ENCODE peak calls at places on chromosome 19, in five cellular contexts. E, C, D, W and N are unnamed samples.

GRCh38 chr19:34189917-34190425 is 17.7 kb downstream of the LSM14A start:
- DNase-seq in E (no peak), C (no peak), D (no peak), W (no peak), N (no peak)

GRCh38 chr19:2455481-2456300 is 1.1 kb downstream of the LMNB2 start:
- DNase-seq in W (no peak), D (no peak), E (no peak), C (no peak), N (peak; percentile 49)

GRCh38 chr19:792361-792885 is 4.8 kb upstream of the PTBP1 start:
- DNase-seq in C (no peak), D (no peak), W (no peak), E (no peak), N (no peak)

GRCh38 chr19:1113986-1114483 is 10.2 kb downstream of the GPX4 start:
- DNase-seq in D (no peak), E (no peak), W (no peak), C (no peak), N (no peak)

GRCh38 chr19:35107541-35107939 is 8.1 kb upstream of the FXYD3 start:
- DNase-seq in C (no peak), E (peak; percentile 78), D (no peak), W (peak; percentile 80), N (peak; percentile 72)

GRCh38 chr19:30332445-30333234 is 39.5 kb upstream of the ZNF536 start:
- DNase-seq in D (no peak), C (no peak), W (no peak), E (no peak), N (no peak)

GRCh38 chr19:48635966-48636858 is 967 bp downstream of the DBP start:
- DNase-seq in D (no peak), E (no peak), C (no peak), W (peak; percentile 78), N (no peak)

GRCh38 chr19:13717194-13717643 is 47.1 kb upstream of the MRI1 start:
- DNase-seq in W (no peak), E (no peak), C (no peak), D (no peak), N (no peak)

GRCh38 chr19:34734601-34735103 is 609 bp downstream of the ZNF181 start:
- DNase-seq in C (no peak), D (no peak), E (no peak), W (no peak), N (no peak)

GRCh38 chr19:17346109-17346671 is 8.8 kb downstream of the GTPBP3 start:
- DNase-seq in C (peak; percentile 62), W (peak; percentile 83), D (no peak), E (peak; percentile 75), N (peak; percentile 82)

DNA sequence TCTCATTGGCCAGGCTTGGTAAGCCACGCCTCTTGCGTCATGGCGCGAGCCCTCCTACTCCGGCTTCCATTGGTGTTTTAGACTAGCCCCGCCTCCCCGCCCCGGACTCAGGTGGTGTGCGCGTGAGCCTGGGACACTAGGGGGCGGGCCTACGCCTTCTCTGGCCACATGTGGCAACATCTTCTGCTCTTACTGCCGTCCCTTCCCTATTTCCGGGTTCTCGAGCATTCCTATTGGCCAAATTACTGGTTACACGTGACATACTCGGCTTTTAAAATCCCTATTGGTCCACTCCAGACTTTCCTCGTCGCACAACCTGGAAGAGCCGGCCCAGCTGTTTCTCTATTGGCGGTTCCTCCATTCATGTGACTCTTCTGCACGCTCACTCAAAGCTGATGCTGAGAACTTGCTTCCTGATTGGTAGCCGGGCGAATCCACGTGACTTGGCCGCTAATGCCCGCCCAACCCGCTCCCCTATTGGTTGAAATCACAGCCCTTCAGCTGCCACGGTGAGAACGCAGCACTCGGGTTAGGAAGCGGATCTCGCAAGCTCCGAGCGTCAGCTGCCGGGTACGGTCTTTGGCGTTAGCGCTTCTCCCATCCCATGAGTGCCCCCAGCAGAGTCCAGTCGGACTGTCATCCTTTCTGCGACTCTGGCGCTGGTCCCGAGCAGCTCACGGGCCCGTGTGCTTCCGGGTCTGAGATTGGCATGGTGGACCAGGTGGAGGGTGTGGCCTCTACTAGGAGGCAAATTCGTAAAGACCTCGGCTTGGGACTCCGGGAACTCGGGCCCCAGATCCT is at the start of gene BLOC1S3:
- DNase-seq in E (peak; percentile 100), W (peak; percentile 100), D (peak; percentile 100), C (peak; percentile 100), N (peak; percentile 100)
- TF ChIP-seq POLR2AphosphoS5 in E (peak; percentile 88), W (peak; percentile 91), D (peak; percentile 66), C (no peak), N (peak; percentile 94)

GRCh38 chr19:46839752-46840151 is 10.9 kb downstream of the AP2S1 start:
- DNase-seq in C (no peak), D (no peak), W (no peak), E (no peak), N (peak; percentile 44)
- H3K4me3 ChIP-seq in C (no peak overlapping the region), D (no peak overlapping the region), W (no peak overlapping the region), E (no peak overlapping the region), N (no peak overlapping the region)

GRCh38 chr19:3970808-3971598 is at the start of gene DAPK3:
- DNase-seq in E (peak; percentile 98), C (peak; percentile 99), D (peak; percentile 96), W (peak; percentile 99), N (peak; percentile 98)

GRCh38 chr19:3970313-3970807 is 539 bp downstream of the DAPK3 start:
- DNase-seq in E (no peak), D (no peak), C (no peak), W (peak; percentile 63), N (no peak)

GRCh38 chr19:3968556-3969434 is 2.1 kb downstream of the DAPK3 start:
- DNase-seq in W (peak; percentile 98), C (peak; percentile 100), D (no peak), E (peak; percentile 88), N (peak; percentile 87)

GRCh38 chr19:3966051-3967017 is 4.6 kb downstream of the DAPK3 start:
- DNase-seq in E (no peak), D (no peak), W (peak; percentile 80), C (no peak), N (peak; percentile 90)

GRCh38 chr19:3969435-3970312 is 1.2 kb downstream of the DAPK3 start:
- DNase-seq in E (no peak), W (peak; percentile 80), D (no peak), C (peak; percentile 88), N (peak; percentile 57)
- TF ChIP-seq POLR2AphosphoS5 in E (peak; percentile 7), W (peak; percentile 72), D (no peak), C (peak; percentile 41), N (peak; percentile 74)

DNA sequence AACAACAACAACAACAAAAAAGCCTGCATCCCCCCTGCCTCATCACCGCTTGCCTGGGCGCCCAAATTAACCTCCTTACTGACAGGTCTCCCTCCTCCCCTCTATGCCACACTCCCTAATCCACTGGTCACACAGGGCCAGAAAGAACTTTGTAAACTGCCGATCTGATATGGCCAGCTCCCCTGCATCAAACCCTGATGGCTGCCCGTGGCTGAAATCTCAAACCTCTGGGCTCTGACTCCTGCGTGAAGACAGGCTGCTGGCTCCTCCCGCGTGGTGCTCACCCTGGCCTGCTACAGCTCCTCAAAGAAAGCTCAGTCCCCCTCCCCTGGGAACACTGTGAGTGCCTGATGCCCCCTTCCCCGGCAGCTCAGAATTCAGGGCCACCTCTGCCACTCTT is 7.6 kb downstream of the ISOC2 start:
- DNase-seq in E (no peak), D (no peak), W (no peak), C (no peak), N (no peak)
- H3K4me3 ChIP-seq in E (no peak overlapping the region), D (no peak overlapping the region), W (no peak overlapping the region), C (no peak overlapping the region), N (no peak overlapping the region)

DNA sequence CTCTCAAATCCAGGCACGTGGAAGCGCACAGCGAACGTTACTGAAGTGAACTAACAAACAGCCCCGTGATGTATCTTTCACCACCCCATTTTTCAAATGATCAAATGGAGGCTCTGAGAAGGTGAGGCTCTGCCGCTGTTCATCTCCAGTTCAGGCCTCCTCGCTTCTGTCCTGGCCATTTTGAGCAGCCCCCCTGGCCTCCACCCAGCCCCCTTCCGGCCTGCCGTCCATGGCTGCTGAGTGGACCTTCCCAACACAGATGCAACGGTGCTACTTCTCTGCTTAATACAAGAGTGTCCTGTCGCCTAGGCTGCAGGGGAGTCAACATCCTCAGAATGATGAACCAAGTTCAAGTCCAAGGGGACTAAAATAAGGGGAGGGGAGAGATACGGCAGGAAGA is 9.7 kb downstream of the SYDE1 start:
- DNase-seq in C (no peak), E (no peak), D (no peak), W (no peak), N (no peak)
- TF ChIP-seq POLR2AphosphoS5 in C (no peak), E (no peak), D (no peak), W (no peak), N (no peak)

DNA sequence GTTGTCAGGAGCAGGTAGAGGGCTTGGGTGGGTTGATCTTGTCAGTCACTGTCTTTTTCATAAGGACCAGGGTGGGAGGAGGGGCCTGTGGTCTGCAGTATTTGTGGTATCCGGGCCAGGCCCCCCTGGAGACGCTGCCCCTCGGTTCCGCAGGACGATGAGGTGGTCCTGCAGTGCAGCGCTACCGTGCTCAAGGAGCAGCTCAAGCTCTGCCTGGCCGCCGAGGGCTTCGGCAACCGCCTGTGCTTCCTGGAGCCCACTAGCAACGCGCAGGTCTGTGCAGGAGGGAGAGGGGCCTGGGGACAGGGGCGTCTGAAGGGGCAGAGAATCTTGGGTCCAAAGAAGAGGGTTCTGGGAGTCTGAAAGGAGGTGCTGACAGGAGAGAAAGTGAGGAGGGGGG is 7.1 kb downstream of the RYR1 start:
- DNase-seq in D (no peak), W (no peak), E (no peak), C (no peak), N (no peak)
- H3K4me3 ChIP-seq in D (no peak overlapping the region), W (no peak overlapping the region), E (no peak overlapping the region), C (no peak overlapping the region), N (no peak overlapping the region)

DNA sequence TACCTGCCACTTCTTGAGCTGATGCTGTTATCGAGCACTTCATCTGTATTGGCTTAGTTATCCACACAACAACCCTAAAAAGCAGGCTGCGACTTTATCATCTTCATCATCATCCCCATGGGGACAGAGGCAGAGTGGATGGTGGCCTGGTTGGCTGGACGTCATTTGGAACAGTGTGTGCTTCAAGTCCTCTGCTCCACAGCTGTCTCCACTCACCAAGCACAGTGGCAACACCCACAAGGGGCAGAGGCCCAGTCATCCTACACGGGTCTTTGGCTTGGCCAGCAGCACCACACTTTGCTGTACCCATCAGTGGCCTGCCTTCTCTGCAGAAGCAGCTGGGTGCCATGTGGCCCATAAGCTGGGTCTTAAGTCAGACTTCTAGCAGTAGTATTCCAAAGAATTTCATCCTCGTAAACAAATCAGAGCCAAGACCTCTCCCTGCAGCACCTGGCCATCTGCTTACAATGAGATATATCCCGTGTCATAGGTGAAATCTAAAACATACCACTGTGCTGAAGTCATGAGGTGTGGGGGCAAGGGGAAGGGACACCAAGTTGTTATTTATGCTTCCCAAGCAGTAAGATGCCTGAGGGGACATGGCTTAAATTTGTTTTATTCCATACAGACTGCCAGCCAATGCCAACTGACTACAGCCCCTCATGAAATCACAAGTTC is 47.9 kb upstream of the EPHX3 start:
- DNase-seq in E (no peak), D (no peak), W (no peak), C (no peak), N (no peak)
- TF ChIP-seq POLR2AphosphoS5 in E (no peak), D (no peak), W (no peak), C (no peak), N (no peak)